ENCODE peak calls at places on chromosomes 13 and 19, in five cellular contexts. L is stomach, Y is endothelial cell of umbilical vein, R is GM23338, J is SK-N-SH. F is an unnamed sample. For H3K4me1, the result is how much of the 10 kb centered on the place peaks cover.

GRCh38 chr19:31818740-31819228 is 469.5 kb upstream of the TSHZ3 start:
- DNase-seq in L (no peak), R (peak), J (no peak), Y (no peak), F (no peak)

GRCh38 chr13:98650376-98651107 is 73.6 kb upstream of the STK24 start:
- DNase-seq in J (no peak), L (peak), R (no peak), Y (no peak), F (peak)

GRCh38 chr13:105073041-105073440 is 1462.4 kb downstream of the EFNB2 start:
- DNase-seq in J (no peak), L (no peak), R (no peak), Y (no peak), F (no peak)

GRCh38 chr13:80751854-80752253 is 410.9 kb upstream of the SPRY2 start:
- DNase-seq in L (no peak), J (no peak), R (no peak), Y (no peak), F (no peak)

GRCh38 chr19:47093254-47093653 is 20.3 kb downstream of the ZC3H4 start:
- DNase-seq in Y (no peak), R (no peak), L (no peak), J (no peak), F (no peak)

GRCh38 chr19:57088125-57088524 is 31.7 kb upstream of the USP29 start:
- DNase-seq in Y (no peak), L (no peak), R (no peak), J (no peak), F (no peak)

GRCh38 chr13:75704194-75704941 is 68.2 kb downstream of the LMO7 start:
- DNase-seq in J (no peak), R (no peak), Y (peak), L (no peak), F (no peak)

GRCh38 chr13:45055198-45055901 is 65.0 kb upstream of the GTF2F2 start:
- DNase-seq in R (no peak), L (no peak), Y (peak), J (no peak), F (no peak)

GRCh38 chr13:44437356-44438233 is 64.0 kb downstream of the SERP2 start:
- DNase-seq in L (no peak), R (peak), J (no peak), Y (peak), F (no peak)

GRCh38 chr19:29650988-29651387 is 14.3 kb upstream of the PLEKHF1 start:
- DNase-seq in J (no peak), R (no peak), Y (no peak), L (no peak), F (peak)

GRCh38 chr13:62879071-62879470 is 1463.4 kb upstream of the PCDH20 start:
- DNase-seq in R (no peak), J (no peak), Y (no peak), L (no peak), F (no peak)

GRCh38 chr19:7326105-7326877 is 22.4 kb upstream of the ARHGEF18 start:
- DNase-seq in Y (peak), L (no peak), R (peak), J (no peak), F (no peak)

GRCh38 chr19:46372901-46373572 is 26.1 kb downstream of the PPP5C start:
- DNase-seq in R (peak), Y (peak), J (no peak), L (no peak), F (peak)

GRCh38 chr13:108419768-108420167 is 150.2 kb downstream of the TNFSF13B start:
- DNase-seq in R (no peak), L (no peak), Y (no peak), J (no peak), F (no peak)

GRCh38 chr13:39385621-39386231 is 217.3 kb downstream of the LHFPL6 start:
- DNase-seq in J (no peak), Y (peak), L (no peak), R (peak), F (no peak)

GRCh38 chr13:99119686-99120085 is 81.0 kb upstream of the UBAC2 start:
- DNase-seq in J (no peak), R (no peak), Y (no peak), L (no peak), F (no peak)

GRCh38 chr13:29664591-29664990 is 69.1 kb upstream of the SLC7A1 start:
- DNase-seq in L (no peak), Y (no peak), R (no peak), J (no peak), F (no peak)

GRCh38 chr19:58328999-58329398 is 2.2 kb downstream of the ZSCAN22 start:
- DNase-seq in R (peak), Y (no peak), J (peak), L (no peak), F (no peak)

GRCh38 chr19:4503224-4504170 is 14.8 kb downstream of the PLIN4 start:
- DNase-seq in R (no peak), L (no peak), Y (no peak), J (no peak), F (no peak)

GRCh38 chr19:12933287-12934072 is at the start of gene FARSA:
- DNase-seq in L (peak), Y (peak), J (peak), R (peak), F (peak)

GRCh38 chr19:14375055-14375581 is 6.1 kb upstream of the ADGRE5 start:
- DNase-seq in J (no peak), Y (no peak), R (no peak), L (peak), F (no peak)
- H3K4me1 ChIP-seq in J (under half), Y (under half), R (under half), L (half or more), F (under half)

GRCh38 chr19:3383121-3383722 is 16.8 kb downstream of the NFIC start:
- DNase-seq in R (no peak), J (no peak), Y (no peak), L (no peak), F (no peak)
- TF ChIP-seq POLR2AphosphoS5 in R (no peak), J (no peak), Y (no peak), L (no peak), F (no peak)

GRCh38 chr19:35897706-35898451 is 2.5 kb downstream of the NFKBID start:
- DNase-seq in Y (no peak), R (no peak), J (peak), L (no peak), F (no peak)
- H3K27ac ChIP-seq in Y (no peak), R (no peak), J (no peak), L (no peak), F (peak)

DNA sequence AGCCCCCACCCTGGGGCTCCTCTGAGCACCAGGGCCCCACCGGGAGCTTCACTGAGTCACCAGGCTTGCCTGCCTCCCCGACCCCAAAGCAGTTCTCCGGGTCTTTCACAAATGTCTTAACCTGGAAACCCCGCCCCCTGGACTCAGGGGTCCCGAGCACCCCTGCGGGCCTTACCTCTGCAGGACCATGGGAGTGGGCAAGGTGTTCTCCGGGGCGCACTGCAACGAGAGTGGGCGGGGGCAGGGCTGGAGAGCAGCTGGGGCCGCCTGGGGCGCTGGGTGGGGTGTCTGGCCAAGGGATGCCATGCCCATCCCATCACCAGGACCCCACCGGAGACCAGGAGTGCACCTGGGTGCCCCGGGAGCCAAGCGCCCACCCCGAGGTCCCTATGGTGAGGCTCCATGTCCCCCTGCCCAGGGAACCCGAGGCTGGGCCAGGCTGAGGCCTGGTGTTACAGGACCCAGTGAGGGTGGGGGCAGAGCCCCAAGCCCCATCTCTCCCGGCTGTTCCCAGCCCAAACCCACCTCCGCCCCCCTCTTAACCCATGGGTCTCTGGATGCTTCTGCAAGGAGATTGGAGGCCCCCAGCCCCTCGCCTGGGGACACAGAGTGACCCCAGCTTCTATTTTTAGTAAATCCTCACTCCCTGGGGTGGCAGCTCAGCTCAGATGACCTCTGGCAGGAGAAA is 10.9 kb downstream of the MKNK2 start:
- DNase-seq in Y (no peak), J (no peak), L (no peak), R (no peak), F (no peak)
- H3K4me1 ChIP-seq in Y (under half), J (under half), L (half or more), R (under half), F (under half)

GRCh38 chr19:10836478-10837325 is 690 bp upstream of the TMED1 start:
- DNase-seq in J (no peak), L (peak), R (peak), Y (no peak), F (peak)
- TF ChIP-seq POLR2AphosphoS5 in J (no peak), L (peak), R (no peak), Y (no peak), F (peak)

DNA sequence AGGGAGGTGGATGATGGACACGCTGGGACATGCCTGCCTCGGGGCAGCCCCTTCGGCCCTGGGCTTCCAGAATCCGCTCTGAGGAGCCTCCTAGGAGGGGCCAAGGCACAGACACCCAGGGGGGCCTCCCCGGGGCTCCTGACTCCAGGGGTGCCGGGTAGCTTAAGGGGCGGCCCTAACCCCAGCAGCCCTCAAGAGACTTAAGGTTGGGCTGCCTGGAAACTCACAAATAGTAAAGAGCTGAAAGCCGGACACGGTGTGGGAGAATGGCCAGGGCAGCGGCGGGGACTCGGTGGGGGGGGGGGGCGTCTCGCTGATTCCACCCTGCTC is 7.7 kb downstream of the ARID3A start:
- DNase-seq in L (no peak), R (no peak), Y (no peak), J (no peak), F (no peak)
- H3K27ac ChIP-seq in L (no peak), R (peak), Y (no peak), J (peak), F (peak)